ENCODE peak calls at places on chromosomes 12 and 14, in five cellular contexts. One of them, this sample, is unnamed.

GRCh38 chr12:123267335-123267920 is 4.2 kb downstream of the CDK2AP1 start:
- DNase-seq in HFFc6: no peak
- DNase-seq in aorta: no peak
- DNase-seq in mesothelial cell of epicardium: no peak
- DNase-seq in posterior cingulate gyrus: no peak
- DNase-seq in this sample: no peak

GRCh38 chr14:75542585-75543091 is 20.4 kb downstream of the BATF start:
- DNase-seq in HFFc6: no peak
- DNase-seq in aorta: peak
- DNase-seq in mesothelial cell of epicardium: no peak
- DNase-seq in posterior cingulate gyrus: no peak
- DNase-seq in this sample: peak

GRCh38 chr14:55914771-55915170 is 203.4 kb upstream of the PELI2 start:
- DNase-seq in HFFc6: no peak
- DNase-seq in aorta: no peak
- DNase-seq in mesothelial cell of epicardium: no peak
- DNase-seq in posterior cingulate gyrus: no peak
- DNase-seq in this sample: no peak

GRCh38 chr12:111428728-111429175 is 23.0 kb downstream of the SH2B3 start:
- DNase-seq in HFFc6: no peak
- DNase-seq in aorta: peak
- DNase-seq in mesothelial cell of epicardium: no peak
- DNase-seq in posterior cingulate gyrus: no peak
- DNase-seq in this sample: no peak

GRCh38 chr12:6631549-6631961 is 4.2 kb downstream of the LPAR5 start:
- DNase-seq in HFFc6: no peak
- DNase-seq in aorta: no peak
- DNase-seq in mesothelial cell of epicardium: no peak
- DNase-seq in posterior cingulate gyrus: no peak
- DNase-seq in this sample: no peak

GRCh38 chr12:108768591-108769500 is 37.5 kb upstream of the CORO1C start:
- DNase-seq in HFFc6: no peak
- DNase-seq in aorta: peak
- DNase-seq in mesothelial cell of epicardium: peak
- DNase-seq in posterior cingulate gyrus: no peak
- DNase-seq in this sample: peak

GRCh38 chr12:50458606-50459005 is 46.2 kb upstream of the DIP2B start:
- DNase-seq in HFFc6: peak
- DNase-seq in aorta: no peak
- DNase-seq in mesothelial cell of epicardium: no peak
- DNase-seq in posterior cingulate gyrus: no peak
- DNase-seq in this sample: no peak

GRCh38 chr12:51185171-51185717 is 12.3 kb upstream of the TFCP2 start:
- DNase-seq in HFFc6: no peak
- DNase-seq in aorta: no peak
- DNase-seq in mesothelial cell of epicardium: no peak
- DNase-seq in posterior cingulate gyrus: no peak
- DNase-seq in this sample: no peak

GRCh38 chr12:132480620-132481132 is 9.3 kb upstream of the FBRSL1 start:
- DNase-seq in HFFc6: no peak
- DNase-seq in aorta: no peak
- DNase-seq in mesothelial cell of epicardium: no peak
- DNase-seq in posterior cingulate gyrus: no peak
- DNase-seq in this sample: no peak

GRCh38 chr12:26768611-26769603 is 64.1 kb downstream of the ITPR2 start:
- DNase-seq in HFFc6: no peak
- DNase-seq in aorta: no peak
- DNase-seq in mesothelial cell of epicardium: no peak
- DNase-seq in posterior cingulate gyrus: no peak
- DNase-seq in this sample: no peak

GRCh38 chr12:42187799-42188198 is 43.1 kb upstream of the GXYLT1 start:
- DNase-seq in HFFc6: no peak
- DNase-seq in aorta: no peak
- DNase-seq in mesothelial cell of epicardium: no peak
- DNase-seq in posterior cingulate gyrus: no peak
- DNase-seq in this sample: no peak

GRCh38 chr12:104930388-104931326 is 27.4 kb downstream of the SLC41A2 start:
- DNase-seq in HFFc6: peak
- DNase-seq in aorta: no peak
- DNase-seq in mesothelial cell of epicardium: no peak
- DNase-seq in posterior cingulate gyrus: no peak
- DNase-seq in this sample: no peak

GRCh38 chr12:51868821-51869489 is 18.9 kb upstream of the ANKRD33 start:
- DNase-seq in HFFc6: no peak
- DNase-seq in aorta: no peak
- DNase-seq in mesothelial cell of epicardium: no peak
- DNase-seq in posterior cingulate gyrus: no peak
- DNase-seq in this sample: peak

GRCh38 chr12:127277882-127278281 is 989.1 kb upstream of the TMEM132C start:
- DNase-seq in HFFc6: no peak
- DNase-seq in aorta: no peak
- DNase-seq in mesothelial cell of epicardium: no peak
- DNase-seq in posterior cingulate gyrus: no peak
- DNase-seq in this sample: no peak

GRCh38 chr12:121927798-121928197 is 9.4 kb downstream of the CFAP251 start:
- DNase-seq in HFFc6: no peak
- DNase-seq in aorta: no peak
- DNase-seq in mesothelial cell of epicardium: no peak
- DNase-seq in posterior cingulate gyrus: no peak
- DNase-seq in this sample: no peak

GRCh38 chr12:23684121-23684520 is 265.3 kb downstream of the SOX5 start:
- DNase-seq in HFFc6: no peak
- DNase-seq in aorta: no peak
- DNase-seq in mesothelial cell of epicardium: no peak
- DNase-seq in posterior cingulate gyrus: no peak
- DNase-seq in this sample: no peak

GRCh38 chr12:9761407-9761736 is 671 bp upstream of the CD69 start:
- DNase-seq in HFFc6: no peak
- DNase-seq in aorta: no peak
- DNase-seq in mesothelial cell of epicardium: no peak
- DNase-seq in posterior cingulate gyrus: no peak
- DNase-seq in this sample: no peak

GRCh38 chr14:38207830-38208815 is at the start of gene SSTR1:
- DNase-seq in HFFc6: no peak
- DNase-seq in aorta: no peak
- DNase-seq in mesothelial cell of epicardium: no peak
- DNase-seq in posterior cingulate gyrus: no peak
- DNase-seq in this sample: peak

GRCh38 chr12:56267443-56268071 is 815 bp downstream of the COQ10A start:
- DNase-seq in HFFc6: no peak
- DNase-seq in aorta: no peak
- DNase-seq in mesothelial cell of epicardium: no peak
- DNase-seq in posterior cingulate gyrus: no peak
- DNase-seq in this sample: peak

GRCh38 chr12:52380271-52380694 is 5.2 kb downstream of the KRT84 start:
- DNase-seq in HFFc6: peak
- DNase-seq in aorta: no peak
- DNase-seq in mesothelial cell of epicardium: no peak
- DNase-seq in posterior cingulate gyrus: peak
- DNase-seq in this sample: peak

GRCh38 chr12:91640021-91640420 is 457.4 kb upstream of the DCN start:
- DNase-seq in HFFc6: no peak
- DNase-seq in aorta: no peak
- DNase-seq in mesothelial cell of epicardium: no peak
- DNase-seq in posterior cingulate gyrus: no peak
- DNase-seq in this sample: no peak

GRCh38 chr14:85420278-85420677 is 109.7 kb upstream of the FLRT2 start:
- DNase-seq in HFFc6: no peak
- DNase-seq in aorta: no peak
- DNase-seq in mesothelial cell of epicardium: no peak
- DNase-seq in posterior cingulate gyrus: no peak
- DNase-seq in this sample: no peak

GRCh38 chr12:50400104-50400637 is 514 bp upstream of the LARP4 start:
- DNase-seq in HFFc6: no peak
- DNase-seq in aorta: no peak
- DNase-seq in mesothelial cell of epicardium: no peak
- DNase-seq in posterior cingulate gyrus: no peak
- DNase-seq in this sample: no peak

GRCh38 chr14:86462193-86462592 is 932.2 kb downstream of the FLRT2 start:
- DNase-seq in HFFc6: peak
- DNase-seq in aorta: no peak
- DNase-seq in mesothelial cell of epicardium: no peak
- DNase-seq in posterior cingulate gyrus: no peak
- DNase-seq in this sample: no peak

GRCh38 chr14:23301969-23302289 is 730 bp downstream of the PPP1R3E start:
- DNase-seq in HFFc6: no peak
- DNase-seq in aorta: no peak
- DNase-seq in mesothelial cell of epicardium: no peak
- DNase-seq in posterior cingulate gyrus: no peak
- DNase-seq in this sample: no peak

GRCh38 chr14:35553808-35554207 is 19.8 kb downstream of the INSM2 start:
- DNase-seq in HFFc6: peak
- DNase-seq in aorta: no peak
- DNase-seq in mesothelial cell of epicardium: no peak
- DNase-seq in posterior cingulate gyrus: no peak
- DNase-seq in this sample: no peak

GRCh38 chr12:121793836-121794531 is 496 bp upstream of the RHOF start:
- DNase-seq in HFFc6: peak
- DNase-seq in aorta: peak
- DNase-seq in mesothelial cell of epicardium: peak
- DNase-seq in posterior cingulate gyrus: peak
- DNase-seq in this sample: peak

GRCh38 chr12:1117970-1118563 is 127.0 kb downstream of the ERC1 start:
- DNase-seq in HFFc6: peak
- DNase-seq in aorta: peak
- DNase-seq in mesothelial cell of epicardium: peak
- DNase-seq in posterior cingulate gyrus: peak
- DNase-seq in this sample: peak

GRCh38 chr12:87120440-87120839 is 864.2 kb upstream of the MGAT4C start:
- DNase-seq in HFFc6: no peak
- DNase-seq in aorta: no peak
- DNase-seq in mesothelial cell of epicardium: no peak
- DNase-seq in posterior cingulate gyrus: no peak
- DNase-seq in this sample: no peak

GRCh38 chr12:79415296-79415695 is 275.5 kb downstream of the PAWR start:
- DNase-seq in HFFc6: no peak
- DNase-seq in aorta: no peak
- DNase-seq in mesothelial cell of epicardium: no peak
- DNase-seq in posterior cingulate gyrus: no peak
- DNase-seq in this sample: no peak